ENCODE peak calls at places on chromosomes 5 and 9, in six cellular contexts. B is activated T-helper 2 cell treated with anti-CD3 and anti-CD28 coated beads, Interferon-gamma antibody, Interleukin-2, Interleukin-4, amounts not matched to agents 10 μg/mL and 5 μg/mL and 100 μg/mL, durations not matched to agents 14 hours and 24 hours and 36 hours; T is tibial artery; K is NCI-H446; R is NCI-H510A; A is MV-4-11. U is an unnamed sample.

GRCh38 chr5:171425596-171426244 is 6.3 kb downstream of the FGF18 start:
- DNase-seq in B (no peak), T (peak; percentile 56), K (no peak), R (no peak), A (no peak), U (no peak)

GRCh38 chr9:134560654-134561053 is 80.9 kb upstream of the COL5A1 start:
- DNase-seq in B (no peak), T (no peak), K (no peak), R (no peak), A (peak; percentile 40), U (no peak)

GRCh38 chr5:2801602-2802525 is 50.4 kb upstream of the IRX2 start:
- DNase-seq in B (no peak), T (no peak), K (no peak), R (no peak), A (no peak), U (no peak)

GRCh38 chr5:125372694-125373621 is 626.5 kb upstream of the ZNF608 start:
- DNase-seq in B (no peak), T (no peak), K (peak; percentile 36), R (no peak), A (no peak), U (peak; percentile 36)

GRCh38 chr5:73179730-73180129 is 6.7 kb downstream of the TMEM174 start:
- DNase-seq in B (no peak), T (no peak), K (no peak), R (no peak), A (no peak), U (no peak)

GRCh38 chr5:134175874-134176522 is 752 bp downstream of the SKP1 start:
- DNase-seq in B (no peak), T (no peak), K (no peak), R (no peak), A (no peak), U (no peak)

GRCh38 chr5:10590226-10591047 is 26.6 kb downstream of the ANKRD33B start:
- DNase-seq in B (no peak), T (peak; percentile 29), K (peak; percentile 47), R (no peak), A (no peak), U (no peak)

GRCh38 chr5:150513375-150514309 is 5.7 kb downstream of the NDST1 start:
- DNase-seq in B (no peak), T (no peak), K (no peak), R (no peak), A (peak; percentile 7), U (no peak)

GRCh38 chr5:53948598-53948997 is 361.8 kb downstream of the ARL15 start:
- DNase-seq in B (no peak), T (no peak), K (no peak), R (no peak), A (no peak), U (no peak)

GRCh38 chr9:14303110-14303509 is 10.8 kb downstream of the NFIB start:
- DNase-seq in B (no peak), T (no peak), K (no peak), R (no peak), A (no peak), U (no peak)

GRCh38 chr9:133027134-133027533 is 3.7 kb upstream of the GTF3C5 start:
- DNase-seq in B (no peak), T (no peak), K (no peak), R (no peak), A (no peak), U (no peak)

GRCh38 chr5:91255396-91256141 is 127.5 kb downstream of the ARRDC3 start:
- DNase-seq in B (no peak), T (no peak), K (no peak), R (no peak), A (no peak), U (no peak)

GRCh38 chr9:119052339-119053030 is 316.8 kb downstream of the BRINP1 start:
- DNase-seq in B (no peak), T (peak; percentile 71), K (peak; percentile 26), R (no peak), A (no peak), U (no peak)